ENCODE peak calls at places on chromosomes 11 and 22, in six cellular contexts. I is GM13977; S is stimulated activated CD8-positive, alpha-beta memory T cell treated with anti-CD3 and anti-CD28 coated beads, Interleukin-4, amount 100 ng/mL, for 1 hour; R is ACHN; M is amygdala; T is psoas muscle. Y is an unnamed sample.

GRCh38 chr11:65646921-65647701 is 9.2 kb downstream of the SIPA1 start:
- DNase-seq in I (no peak), S (no peak), R (no peak), M (no peak), T (peak; percentile 51), Y (peak; percentile 57)

GRCh38 chr11:6393989-6394670 is 3.9 kb downstream of the SMPD1 start:
- DNase-seq in I (no peak), S (no peak), R (no peak), M (no peak), T (no peak), Y (no peak)

GRCh38 chr11:123815116-123815515 is 9.0 kb upstream of the OR6M1 start:
- DNase-seq in I (no peak), S (no peak), R (no peak), M (no peak), T (no peak), Y (no peak)

GRCh38 chr11:120471131-120471530 is 40.4 kb upstream of the GRIK4 start:
- DNase-seq in I (no peak), S (no peak), R (peak; percentile 4), M (no peak), T (no peak), Y (no peak)

GRCh38 chr11:43547411-43547718 is 133.2 kb upstream of the HSD17B12 start:
- DNase-seq in I (no peak), S (no peak), R (no peak), M (no peak), T (no peak), Y (no peak)

GRCh38 chr22:50041361-50042065 is 16.6 kb downstream of the TTLL8 start:
- DNase-seq in I (no peak), S (no peak), R (no peak), M (no peak), T (no peak), Y (no peak)

GRCh38 chr11:129324533-129325175 is 51.0 kb upstream of the BARX2 start:
- DNase-seq in I (no peak), S (no peak), R (no peak), M (no peak), T (peak; percentile 46), Y (no peak)

GRCh38 chr22:27723150-27723549 is 78.4 kb downstream of the MN1 start:
- DNase-seq in I (no peak), S (no peak), R (peak; percentile 7), M (no peak), T (no peak), Y (no peak)

GRCh38 chr11:48034926-48035876 is 54.8 kb downstream of the PTPRJ start:
- DNase-seq in I (no peak), S (no peak), R (no peak), M (no peak), T (peak; percentile 87), Y (no peak)

GRCh38 chr11:1153951-1154487 is 3.7 kb upstream of the MUC5AC start:
- DNase-seq in I (no peak), S (no peak), R (peak; percentile 96), M (no peak), T (peak; percentile 72), Y (no peak)